ENCODE peak calls at places on chromosomes 16 and 17, in six cellular contexts. T, I, B, D, Z and H are unnamed samples.

GRCh38 chr17:83080641-83081560 is 1.5 kb downstream of the METRNL start:
- DNase-seq in D (peak; percentile 76), T (peak; percentile 71), I (peak; percentile 42), B (no peak), Z (no peak), H (no peak)

GRCh38 chr16:13453938-13454553 is 465.9 kb upstream of the ERCC4 start:
- DNase-seq in Z (no peak), D (no peak), I (no peak), T (peak; percentile 76), B (no peak), H (peak; percentile 25)

GRCh38 chr16:51399908-51400670 is 249.0 kb upstream of the SALL1 start:
- DNase-seq in I (peak; percentile 53), Z (no peak), T (no peak), D (no peak), B (no peak), H (no peak)

GRCh38 chr16:74865922-74866598 is 91.4 kb upstream of the FA2H start:
- DNase-seq in B (no peak), T (peak; percentile 25), I (no peak), Z (no peak), D (no peak), H (peak; percentile 59)

GRCh38 chr16:88049020-88049419 is 97.8 kb downstream of the BANP start:
- DNase-seq in B (no peak), D (no peak), T (no peak), Z (no peak), I (no peak), H (no peak)

GRCh38 chr17:5759501-5759925 is 175.2 kb upstream of the NLRP1 start:
- DNase-seq in T (no peak), B (no peak), D (no peak), Z (no peak), I (peak; percentile 39), H (no peak)

GRCh38 chr17:76130473-76130872 is 10.6 kb downstream of the FOXJ1 start:
- DNase-seq in I (no peak), Z (no peak), T (no peak), B (no peak), D (no peak), H (no peak)

GRCh38 chr16:24015923-24016322 is 180.1 kb downstream of the PRKCB start:
- DNase-seq in I (no peak), Z (no peak), D (no peak), B (no peak), T (no peak), H (no peak)

GRCh38 chr17:16593356-16594102 is 24.5 kb upstream of the ZNF287 start:
- DNase-seq in I (peak; percentile 42), T (peak; percentile 61), Z (no peak), D (no peak), B (no peak), H (no peak)

GRCh38 chr17:48832491-48832890 is 1.7 kb downstream of the CALCOCO2 start:
- DNase-seq in B (no peak), Z (no peak), D (no peak), T (no peak), I (no peak), H (no peak)

GRCh38 chr16:56847173-56847948 is 17.6 kb upstream of the SLC12A3 start:
- DNase-seq in Z (no peak), T (peak; percentile 56), D (no peak), B (no peak), I (no peak), H (no peak)

GRCh38 chr17:82320956-82321927 is 3.8 kb upstream of the CD7 start:
- DNase-seq in D (peak; percentile 65), I (no peak), Z (no peak), B (no peak), T (no peak), H (no peak)

GRCh38 chr16:13510425-13511151 is 409.4 kb upstream of the ERCC4 start:
- DNase-seq in I (no peak), T (no peak), D (no peak), Z (no peak), B (no peak), H (no peak)

GRCh38 chr17:5422505-5422904 is 2.5 kb downstream of the RPAIN start:
- DNase-seq in D (no peak), T (peak; percentile 87), B (no peak), I (peak; percentile 71), Z (no peak), H (peak; percentile 56)

GRCh38 chr17:46180895-46181279 is 12.3 kb downstream of the KANSL1 start:
- DNase-seq in Z (no peak), B (no peak), T (no peak), D (no peak), I (no peak), H (no peak)

GRCh38 chr17:82648165-82648668 is at the start of gene WDR45B:
- DNase-seq in T (peak; percentile 99), B (peak; percentile 95), Z (peak; percentile 95), D (peak; percentile 98), I (peak; percentile 99), H (peak; percentile 99)

GRCh38 chr17:68697850-68698313 is 96.7 kb upstream of the FAM20A start:
- DNase-seq in B (no peak), I (peak; percentile 85), D (no peak), Z (no peak), T (peak; percentile 90), H (peak; percentile 51)

GRCh38 chr16:535446-536405 is 8.2 kb downstream of the CAPN15 start:
- DNase-seq in B (no peak), T (peak; percentile 81), D (no peak), Z (no peak), I (peak; percentile 68), H (peak; percentile 79)

GRCh38 chr17:66313995-66314659 is 11.7 kb downstream of the PRKCA start:
- DNase-seq in B (no peak), I (no peak), D (no peak), T (no peak), Z (no peak), H (no peak)

DNA sequence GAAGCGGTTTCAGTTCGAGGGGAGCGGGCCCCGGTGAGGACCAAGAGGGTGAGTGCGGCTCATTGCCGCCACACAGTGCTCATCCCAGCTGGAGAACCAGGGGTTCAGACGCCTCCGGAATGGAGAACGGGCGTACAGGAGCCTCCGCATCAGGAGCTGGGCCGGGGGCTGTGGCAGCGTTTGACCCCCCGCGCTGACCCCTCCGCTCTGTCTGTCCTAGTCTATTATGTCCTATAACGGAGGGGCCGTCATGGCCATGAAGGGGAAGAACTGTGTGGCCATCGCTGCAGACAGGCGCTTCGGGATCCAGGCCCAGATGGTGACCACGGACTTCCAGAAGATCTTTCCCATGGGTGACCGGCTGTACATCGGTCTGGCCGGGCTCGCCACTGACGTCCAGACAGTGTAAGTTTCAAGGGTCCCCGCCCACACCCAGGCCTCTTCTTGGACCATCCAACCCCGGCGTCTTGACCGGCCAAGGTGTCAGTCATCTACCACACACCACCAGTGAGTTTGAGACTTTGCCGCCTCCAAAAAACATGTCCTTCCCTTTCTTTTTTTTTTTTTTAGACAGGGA is 477 bp downstream of the PSMB3 start:
- DNase-seq in B (no peak), Z (no peak), T (no peak), D (peak; percentile 59), I (no peak), H (no peak)
- TF ChIP-seq CTCF in B (no peak), Z (no peak), T (no peak), D (no peak), I (no peak), H (no peak)

GRCh38 chr16:4617880-4618279 is 3.2 kb upstream of the UBALD1 start:
- DNase-seq in D (no peak), Z (no peak), I (no peak), B (no peak), T (no peak), H (no peak)

GRCh38 chr16:4616047-4616811 is 1.5 kb upstream of the UBALD1 start:
- DNase-seq in D (peak; percentile 99), T (peak; percentile 100), Z (peak; percentile 100), I (peak; percentile 100), B (peak; percentile 99), H (peak; percentile 100)

GRCh38 chr16:4613636-4614570 is 785 bp downstream of the UBALD1 start:
- DNase-seq in D (peak; percentile 71), T (peak; percentile 73), I (peak; percentile 46), B (no peak), Z (no peak), H (peak; percentile 20)

GRCh38 chr16:4614571-4615388 is at the start of gene UBALD1:
- DNase-seq in B (peak; percentile 63), Z (peak; percentile 86), D (peak; percentile 92), I (peak; percentile 93), T (peak; percentile 97), H (peak; percentile 89)

DNA sequence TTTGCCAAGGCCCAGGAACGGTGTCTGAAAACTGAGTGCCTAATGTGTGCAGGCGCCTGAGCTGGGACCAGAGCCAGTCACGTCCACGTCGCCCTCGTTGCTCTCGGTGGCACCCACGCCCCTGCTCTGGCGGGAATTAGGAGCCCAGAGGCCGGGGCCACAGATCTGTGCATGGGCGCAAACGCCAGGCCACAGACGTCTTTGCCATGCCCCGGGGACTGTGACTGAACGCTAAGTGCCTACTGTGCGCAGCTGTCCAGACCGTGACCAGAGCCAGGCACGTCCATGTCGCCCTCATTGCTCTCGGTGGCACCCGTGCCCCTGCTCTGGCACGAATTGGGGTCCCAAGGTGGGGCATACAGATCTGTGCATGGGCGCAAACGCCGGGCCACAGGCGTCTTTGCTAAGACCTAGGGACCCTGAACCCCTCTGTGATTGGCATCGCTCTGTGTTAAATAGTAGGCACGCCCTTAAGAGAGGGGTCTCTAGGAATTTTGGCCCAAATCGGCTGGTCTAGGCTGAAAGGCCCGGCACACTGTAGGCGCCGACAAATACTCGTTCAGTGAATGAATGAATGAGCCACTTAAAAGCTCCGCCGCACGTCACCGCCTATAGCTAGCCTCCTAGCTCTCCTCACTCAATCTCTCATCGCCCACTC is 830 bp upstream of the UBALD1 start:
- DNase-seq in D (peak; percentile 62), I (no peak), B (no peak), Z (no peak), T (no peak), H (no peak)
- H3K4me3 ChIP-seq in D (peak overlapping the region; percentile 82), I (peak overlapping the region; percentile 86), B (peak overlapping the region; percentile 53), Z (no peak overlapping the region), T (peak overlapping the region; percentile 54), H (peak overlapping the region; percentile 13)

DNA sequence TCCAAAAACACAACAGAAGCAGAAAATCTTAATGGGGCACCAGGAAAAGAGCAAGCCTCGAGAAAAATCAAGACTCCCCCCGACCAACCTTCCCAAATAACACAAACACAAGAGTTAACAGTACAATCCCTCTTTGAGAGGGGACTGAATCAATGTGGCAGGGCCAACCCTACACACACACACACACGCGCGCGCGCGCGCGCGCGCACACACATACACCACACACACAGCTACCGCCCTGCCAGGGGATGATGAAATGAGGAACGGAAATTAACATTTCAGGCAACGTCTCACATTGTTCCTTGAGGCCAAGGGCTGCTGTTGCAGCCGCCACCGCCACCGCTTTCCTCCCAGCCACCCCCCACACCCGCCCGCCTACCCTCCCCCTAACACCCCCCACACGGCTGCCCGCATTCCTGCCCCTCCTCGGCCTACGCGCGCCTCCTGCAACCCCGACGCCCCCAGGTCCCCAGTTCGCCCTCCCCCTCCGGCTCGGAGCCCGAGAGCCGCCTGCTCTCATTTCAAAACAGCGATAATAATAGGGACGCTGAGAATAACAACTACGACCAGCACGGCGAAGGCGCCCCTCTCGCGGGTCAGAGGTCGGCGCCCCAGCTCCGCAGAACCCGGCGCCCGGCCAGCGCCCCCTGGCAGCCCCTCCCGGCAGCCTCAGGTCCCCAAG is 1.2 kb downstream of the ANKRD11 start:
- DNase-seq in T (peak; percentile 97), Z (peak; percentile 88), D (peak; percentile 91), B (peak; percentile 85), I (peak; percentile 97), H (peak; percentile 92)
- TF ChIP-seq CTCF in T (no peak), Z (no peak), D (peak; percentile 34), B (peak; percentile 25), I (peak; percentile 37), H (peak; percentile 8)

DNA sequence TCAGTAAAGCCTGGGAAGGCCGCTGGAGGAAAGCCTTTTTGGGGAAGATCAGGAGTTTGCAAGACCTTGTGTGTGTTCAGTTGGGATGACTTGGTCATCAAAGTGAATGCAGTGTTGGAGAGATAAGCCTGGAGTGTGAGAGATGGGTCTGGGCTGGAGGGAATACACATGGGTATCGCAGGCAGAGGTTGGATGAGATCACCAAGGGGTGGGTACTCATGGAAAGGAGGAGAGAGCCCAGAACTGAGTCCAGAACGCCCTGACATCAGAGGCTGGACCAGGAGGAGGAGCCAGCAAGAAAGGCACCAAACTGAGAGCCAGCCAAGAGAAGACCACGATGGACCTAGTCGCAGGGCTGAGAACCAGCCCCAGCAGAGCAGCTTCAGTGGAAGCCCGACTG is 35.2 kb downstream of the SDK2 start:
- DNase-seq in I (no peak), T (no peak), Z (no peak), D (no peak), B (no peak), H (no peak)
- H3K4me3 ChIP-seq in I (no peak overlapping the region), T (no peak overlapping the region), Z (no peak overlapping the region), D (no peak overlapping the region), B (no peak overlapping the region), H (no peak overlapping the region)